ENCODE peak calls at places on chromosomes 4 and X, in six cellular contexts. I, E, Z, H, N and L are unnamed samples.

GRCh38 chr4:94363136-94363655 is 20.6 kb upstream of the HPGDS start:
- DNase-seq in I (no peak), N (no peak), H (no peak), E (no peak), Z (no peak), L (no peak)

GRCh38 chr4:14856076-14856926 is 146.0 kb upstream of the CPEB2 start:
- DNase-seq in Z (peak), I (no peak), H (no peak), E (peak), N (peak), L (peak)

GRCh38 chr4:140136509-140136908 is 17.5 kb downstream of the MAML3 start:
- DNase-seq in N (no peak), I (no peak), Z (no peak), H (no peak), E (no peak), L (no peak)

GRCh38 chr4:138162259-138162658 is 79.9 kb downstream of the SLC7A11 start:
- DNase-seq in N (no peak), Z (no peak), E (no peak), H (no peak), I (no peak), L (no peak)

GRCh38 chr4:88320174-88320779 is 35.9 kb upstream of the PPM1K start:
- DNase-seq in I (no peak), N (no peak), E (no peak), H (no peak), Z (no peak), L (no peak)

GRCh38 chrX:146278381-146278780 is 460.8 kb downstream of the SLITRK2 start:
- DNase-seq in E (no peak), N (no peak), I (no peak), Z (no peak), H (no peak), L (peak)

GRCh38 chr4:79197275-79198009 is 128.4 kb downstream of the NAA11 start:
- DNase-seq in Z (no peak), N (no peak), E (no peak), I (no peak), H (no peak), L (no peak)

GRCh38 chr4:169677150-169677732 is 56.9 kb downstream of the CLCN3 start:
- DNase-seq in N (no peak), I (no peak), E (no peak), H (no peak), Z (no peak), L (no peak)

GRCh38 chr4:56310401-56310800 is 76.9 kb downstream of the AASDH start:
- DNase-seq in H (no peak), E (no peak), N (no peak), I (no peak), Z (no peak), L (no peak)

GRCh38 chr4:39039108-39039507 is 6.9 kb upstream of the TMEM156 start:
- DNase-seq in H (no peak), E (no peak), N (no peak), I (no peak), Z (no peak), L (no peak)

GRCh38 chr4:176539785-176540175 is 220.0 kb downstream of the SPCS3 start:
- DNase-seq in H (no peak), I (no peak), N (no peak), E (no peak), Z (no peak), L (no peak)

GRCh38 chr4:109406337-109406931 is 27.2 kb upstream of the SEC24B start:
- DNase-seq in E (peak), Z (peak), I (peak), N (no peak), H (no peak), L (no peak)

GRCh38 chr4:2937986-2938385 is 25.2 kb downstream of the NOP14 start:
- DNase-seq in Z (no peak), E (no peak), H (no peak), N (no peak), I (no peak), L (no peak)

GRCh38 chr4:93147524-93148212 is 680.9 kb upstream of the ATOH1 start:
- DNase-seq in Z (no peak), H (no peak), E (no peak), N (no peak), I (no peak), L (no peak)

GRCh38 chr4:89939994-89940393 is 45.3 kb downstream of the MMRN1 start:
- DNase-seq in I (no peak), Z (no peak), N (no peak), H (no peak), E (no peak), L (no peak)

GRCh38 chr4:102612824-102613366 is 111.7 kb downstream of the NFKB1 start:
- DNase-seq in Z (no peak), H (no peak), N (no peak), E (no peak), I (no peak), L (no peak)

GRCh38 chr4:141120036-141120593 is 13.2 kb downstream of the RNF150 start:
- DNase-seq in Z (no peak), H (no peak), I (no peak), E (no peak), N (no peak), L (no peak)

GRCh38 chr4:185708348-185708747 is 103.6 kb downstream of the SORBS2 start:
- DNase-seq in E (no peak), I (no peak), Z (no peak), H (no peak), N (no peak), L (no peak)

GRCh38 chr4:18934197-18934596 is 912.6 kb upstream of the LCORL start:
- DNase-seq in N (no peak), H (no peak), E (no peak), I (peak), Z (no peak), L (no peak)

GRCh38 chr4:81688085-81688484 is 216.4 kb upstream of the RASGEF1B start:
- DNase-seq in I (no peak), Z (no peak), E (no peak), N (no peak), H (no peak), L (no peak)

GRCh38 chr4:83240379-83240875 is 44.2 kb downstream of the COQ2 start:
- DNase-seq in I (no peak), H (no peak), Z (no peak), E (no peak), N (peak), L (peak)

GRCh38 chr4:54709281-54709854 is 51.6 kb downstream of the KIT start:
- DNase-seq in E (no peak), I (no peak), H (no peak), N (no peak), Z (no peak), L (peak)

GRCh38 chrX:15334561-15334960 is 762 bp downstream of the PIGA start:
- DNase-seq in N (no peak), H (no peak), I (no peak), Z (no peak), E (peak), L (no peak)

GRCh38 chr4:145945431-145946155 is 7.0 kb upstream of the ZNF827 start:
- DNase-seq in I (no peak), N (no peak), H (no peak), Z (no peak), E (no peak), L (no peak)

GRCh38 chrX:112190646-112191045 is 108.1 kb upstream of the TRPC5 start:
- DNase-seq in E (no peak), H (no peak), N (no peak), I (no peak), Z (no peak), L (no peak)

GRCh38 chrX:39795591-39795990 is 302.2 kb downstream of the BCOR start:
- DNase-seq in H (no peak), Z (no peak), E (no peak), N (no peak), I (no peak), L (no peak)

GRCh38 chr4:76764251-76764650 is 133.7 kb downstream of the SOWAHB start:
- DNase-seq in Z (no peak), N (no peak), H (no peak), E (no peak), I (no peak), L (no peak)

GRCh38 chr4:147830987-147831386 is 99.1 kb downstream of the ARHGAP10 start:
- DNase-seq in Z (no peak), I (no peak), H (no peak), E (no peak), N (no peak), L (no peak)

GRCh38 chrX:129686422-129686948 is 31.7 kb upstream of the APLN start:
- DNase-seq in E (no peak), N (no peak), H (no peak), I (no peak), Z (no peak), L (no peak)

GRCh38 chr4:2365913-2366210 is 52.6 kb downstream of the ZFYVE28 start:
- DNase-seq in Z (no peak), H (no peak), N (no peak), I (no peak), E (no peak), L (no peak)

GRCh38 chr4:153156263-153156662 is 48.0 kb upstream of the TRIM2 start:
- DNase-seq in N (no peak), I (no peak), H (no peak), Z (no peak), E (peak), L (peak)

GRCh38 chrX:40394302-40394701 is 186.5 kb upstream of the ATP6AP2 start:
- DNase-seq in H (no peak), N (no peak), E (no peak), I (no peak), Z (no peak), L (no peak)

GRCh38 chr4:61605971-61606370 is 405.8 kb downstream of the ADGRL3 start:
- DNase-seq in E (no peak), Z (no peak), I (no peak), N (no peak), H (no peak), L (no peak)

GRCh38 chr4:25937801-25938200 is 23.8 kb downstream of the SMIM20 start:
- DNase-seq in N (no peak), H (no peak), I (no peak), Z (no peak), E (no peak), L (no peak)
- TF ChIP-seq GABPA in N (no peak), H (no peak), I (no peak), Z (no peak), E (no peak), L (no peak)

DNA sequence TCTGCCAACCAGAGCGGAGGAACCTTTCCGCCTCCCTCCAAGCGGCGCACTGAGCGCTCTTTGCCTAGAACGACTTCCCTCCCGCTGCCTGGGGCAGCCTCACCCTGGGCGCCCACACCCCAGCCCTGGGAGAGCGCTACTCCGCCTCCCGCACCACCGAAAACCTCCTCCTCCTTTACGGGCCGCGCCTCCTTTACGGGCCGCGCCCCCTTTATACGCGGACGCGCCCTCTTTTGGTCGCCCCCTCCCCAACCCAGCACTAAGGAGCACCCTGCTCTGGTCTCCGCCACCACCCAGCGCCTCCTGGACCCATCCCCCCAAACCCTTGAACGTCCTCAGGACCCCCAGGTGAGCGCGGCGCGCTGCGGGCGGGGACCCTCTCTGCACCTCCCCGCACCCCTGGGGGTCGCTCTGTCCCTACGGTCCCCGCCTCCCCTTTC is 586 bp upstream of the NSG1 start:
- DNase-seq in N (no peak), E (peak), I (peak), H (peak), Z (no peak), L (peak)
- H3K4me3 ChIP-seq in N (no peak), E (no peak), I (peak), H (peak), Z (peak), L (no peak)

GRCh38 chr4:97912151-97912550 is 231.1 kb downstream of the STPG2 start:
- DNase-seq in I (no peak), H (no peak), E (no peak), Z (no peak), N (no peak), L (no peak)

GRCh38 chr4:97911236-97911906 is 231.9 kb downstream of the STPG2 start:
- DNase-seq in Z (no peak), I (no peak), N (no peak), E (no peak), H (no peak), L (no peak)

GRCh38 chr4:97910005-97910404 is 233.3 kb downstream of the STPG2 start:
- DNase-seq in H (no peak), Z (no peak), N (no peak), I (no peak), E (no peak), L (no peak)
- TF ChIP-seq GABPA in H (no peak), Z (no peak), N (no peak), I (no peak), E (no peak), L (no peak)

DNA sequence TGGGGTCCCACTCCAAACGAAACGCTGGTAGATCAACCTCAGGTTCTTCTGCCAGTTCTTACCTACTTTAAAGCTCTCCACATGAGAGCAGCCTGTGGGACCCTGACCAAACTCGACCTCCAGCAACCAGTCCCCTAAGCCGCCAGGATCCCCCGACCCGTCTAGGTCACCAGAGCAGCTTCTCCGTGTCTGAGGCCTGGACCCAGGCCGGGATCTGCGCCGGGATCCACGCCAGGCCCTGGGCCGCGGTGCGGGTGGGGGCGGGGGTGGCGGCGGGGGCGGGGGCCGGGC is 1.4 kb downstream of the USP51 start:
- DNase-seq in Z (no peak), H (no peak), E (no peak), N (no peak), I (no peak), L (no peak)
- H3K4me3 ChIP-seq in Z (no peak), H (peak), E (peak), N (no peak), I (peak), L (no peak)

GRCh38 chr4:111855308-111855707 is 289.9 kb upstream of the FAM241A start:
- DNase-seq in N (no peak), E (no peak), H (no peak), I (no peak), Z (no peak), L (no peak)

GRCh38 chr4:111849726-111850284 is 295.4 kb upstream of the FAM241A start:
- DNase-seq in I (no peak), H (no peak), N (no peak), Z (no peak), E (no peak), L (no peak)

DNA sequence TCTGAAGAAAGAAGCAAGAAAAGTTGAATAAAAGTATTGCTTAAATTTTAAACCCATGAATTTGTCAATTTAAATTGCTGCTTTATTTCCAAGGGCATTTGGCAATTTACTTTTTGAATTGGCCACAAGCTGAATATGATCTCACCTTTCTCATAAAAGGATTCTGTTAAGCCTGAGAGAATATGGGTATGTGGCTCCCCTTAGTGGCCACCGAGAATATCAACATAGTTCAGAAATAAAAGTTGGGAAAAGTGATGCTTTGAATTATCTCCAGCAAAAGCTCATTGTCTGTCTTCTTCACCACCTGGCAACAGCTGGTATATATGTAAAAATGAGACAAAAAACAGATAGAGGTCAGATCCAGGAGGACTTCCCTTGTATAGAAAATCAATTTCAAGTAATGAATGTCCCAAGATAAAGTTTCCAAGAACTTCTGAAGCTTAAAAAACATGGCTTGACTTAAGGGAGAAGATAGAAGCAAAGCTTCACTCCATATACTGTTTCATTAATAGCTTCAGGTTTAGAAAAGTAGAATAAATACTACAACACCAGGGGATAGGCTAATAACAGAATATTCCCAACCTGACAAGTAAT is 290.7 kb upstream of the FAM241A start:
- DNase-seq in I (peak), E (peak), Z (peak), N (no peak), H (no peak), L (peak)
- TF ChIP-seq GABPA in I (no peak), E (no peak), Z (no peak), N (no peak), H (no peak), L (no peak)

GRCh38 chr4:48641401-48641800 is 138.7 kb downstream of the FRYL start:
- DNase-seq in Z (no peak), H (no peak), E (no peak), I (no peak), N (no peak), L (no peak)
- H3K4me3 ChIP-seq in Z (no peak), H (no peak), E (no peak), I (no peak), N (no peak), L (no peak)

DNA sequence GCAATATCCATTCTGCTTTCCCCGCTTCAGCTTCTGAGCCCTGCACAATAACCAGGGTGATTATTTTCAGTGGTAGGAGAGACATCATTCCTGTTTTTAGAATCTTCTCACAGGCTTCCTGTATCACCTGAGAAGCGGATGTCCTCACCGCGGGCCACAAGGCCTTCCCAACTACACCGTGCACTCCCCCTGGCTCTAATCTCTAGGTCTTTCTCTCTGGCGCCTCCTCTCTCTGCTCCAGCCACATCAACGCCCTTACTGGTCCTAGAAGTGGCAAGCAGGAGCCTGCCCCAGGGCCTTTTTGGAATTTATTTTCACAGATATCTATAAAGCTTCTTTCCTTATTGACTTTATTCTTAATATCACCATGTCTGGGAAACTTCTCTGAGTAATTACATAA is 675.2 kb upstream of the FRG1 start:
- DNase-seq in H (no peak), Z (no peak), E (peak), N (no peak), I (no peak), L (no peak)
- TF ChIP-seq GABPA in H (no peak), Z (no peak), E (no peak), N (no peak), I (no peak), L (no peak)